ENCODE peak calls at places on chromosomes 16 and 17, in seven cellular contexts. R is SK-N-SH, T is HCT116, M is K562, B is GM12878, X is H1, S is HepG2. F is an unnamed sample.

GRCh38 chr17:72385482-72385881 is 264.7 kb downstream of the SOX9 start:
- DNase-seq in T (no peak), X (no peak), B (no peak), S (no peak), R (no peak), M (no peak), F (no peak)

GRCh38 chr16:82738699-82739098 is 111.9 kb downstream of the CDH13 start:
- DNase-seq in S (no peak), T (no peak), R (no peak), X (no peak), B (no peak), M (no peak), F (no peak)

GRCh38 chr17:65588194-65588808 is 26.9 kb upstream of the AXIN2 start:
- DNase-seq in M (no peak), B (no peak), X (no peak), S (peak; percentile 99), T (peak; percentile 68), R (no peak), F (peak; percentile 39)

GRCh38 chr16:88337021-88337420 is 45.7 kb upstream of the ZNF469 start:
- DNase-seq in T (no peak), M (no peak), R (no peak), S (no peak), B (no peak), X (no peak), F (no peak)

GRCh38 chr16:3946604-3947180 is 66.2 kb upstream of the CREBBP start:
- DNase-seq in M (no peak), X (no peak), R (no peak), T (no peak), B (no peak), S (no peak), F (no peak)

GRCh38 chr17:64130559-64131001 is 636 bp upstream of the ERN1 start:
- DNase-seq in S (no peak), R (no peak), T (no peak), M (no peak), X (no peak), B (peak; percentile 68), F (no peak)

GRCh38 chr16:86665319-86665675 is 86.9 kb downstream of the FOXL1 start:
- DNase-seq in M (no peak), B (peak; percentile 28), X (no peak), T (no peak), R (no peak), S (peak; percentile 32), F (no peak)

GRCh38 chr17:48575673-48576478 is 2.3 kb downstream of the HOXB4 start:
- DNase-seq in S (no peak), R (no peak), B (no peak), X (no peak), T (no peak), M (peak; percentile 48), F (no peak)

GRCh38 chr16:84053237-84053636 is 10.6 kb upstream of the SLC38A8 start:
- DNase-seq in S (no peak), B (no peak), X (no peak), M (no peak), R (no peak), T (no peak), F (no peak)

GRCh38 chr16:82062645-82063058 is 27.6 kb downstream of the HSD17B2 start:
- DNase-seq in T (no peak), R (no peak), X (no peak), B (no peak), S (peak; percentile 66), M (no peak), F (no peak)

GRCh38 chr16:72425571-72426341 is 253.8 kb upstream of the PMFBP1 start:
- DNase-seq in B (no peak), M (no peak), R (no peak), T (no peak), X (no peak), S (no peak), F (no peak)

GRCh38 chr17:76088041-76088867 is 9.3 kb downstream of the ZACN start:
- DNase-seq in T (no peak), R (peak; percentile 64), S (no peak), B (no peak), X (peak; percentile 72), M (no peak), F (no peak)

GRCh38 chr17:83100220-83100852 is 20.9 kb downstream of the METRNL start:
- DNase-seq in S (no peak), T (no peak), R (no peak), X (no peak), B (no peak), M (no peak), F (peak; percentile 85)

GRCh38 chr16:89711601-89712475 is 8.9 kb downstream of the VPS9D1 start:
- DNase-seq in X (peak; percentile 91), M (peak; percentile 88), R (peak; percentile 100), S (no peak), B (no peak), T (peak; percentile 73), F (peak; percentile 90)

GRCh38 chr16:3856367-3857141 is 24.0 kb downstream of the CREBBP start:
- DNase-seq in R (no peak), S (no peak), T (no peak), X (no peak), M (no peak), B (no peak), F (no peak)

GRCh38 chr17:2564876-2565275 is 28.6 kb upstream of the PAFAH1B1 start:
- DNase-seq in X (no peak), S (peak; percentile 30), R (no peak), M (no peak), B (no peak), T (peak; percentile 21), F (no peak)

GRCh38 chr17:64282753-64283080 is 19.7 kb upstream of the TEX2 start:
- DNase-seq in T (no peak), X (no peak), S (no peak), M (no peak), R (no peak), B (no peak), F (peak; percentile 30)

GRCh38 chr17:6526362-6527152 is 29.8 kb downstream of the PITPNM3 start:
- DNase-seq in X (no peak), M (peak; percentile 16), T (no peak), B (no peak), S (no peak), R (no peak), F (peak; percentile 42)

GRCh38 chr17:74010903-74011302 is 192.6 kb upstream of the RPL38 start:
- DNase-seq in S (no peak), B (no peak), R (no peak), X (no peak), T (no peak), M (no peak), F (no peak)
- TF ChIP-seq JUND in S (no peak), B (no peak), R (no peak), X (no peak), T (no peak), M (no peak), F (no peak)

DNA sequence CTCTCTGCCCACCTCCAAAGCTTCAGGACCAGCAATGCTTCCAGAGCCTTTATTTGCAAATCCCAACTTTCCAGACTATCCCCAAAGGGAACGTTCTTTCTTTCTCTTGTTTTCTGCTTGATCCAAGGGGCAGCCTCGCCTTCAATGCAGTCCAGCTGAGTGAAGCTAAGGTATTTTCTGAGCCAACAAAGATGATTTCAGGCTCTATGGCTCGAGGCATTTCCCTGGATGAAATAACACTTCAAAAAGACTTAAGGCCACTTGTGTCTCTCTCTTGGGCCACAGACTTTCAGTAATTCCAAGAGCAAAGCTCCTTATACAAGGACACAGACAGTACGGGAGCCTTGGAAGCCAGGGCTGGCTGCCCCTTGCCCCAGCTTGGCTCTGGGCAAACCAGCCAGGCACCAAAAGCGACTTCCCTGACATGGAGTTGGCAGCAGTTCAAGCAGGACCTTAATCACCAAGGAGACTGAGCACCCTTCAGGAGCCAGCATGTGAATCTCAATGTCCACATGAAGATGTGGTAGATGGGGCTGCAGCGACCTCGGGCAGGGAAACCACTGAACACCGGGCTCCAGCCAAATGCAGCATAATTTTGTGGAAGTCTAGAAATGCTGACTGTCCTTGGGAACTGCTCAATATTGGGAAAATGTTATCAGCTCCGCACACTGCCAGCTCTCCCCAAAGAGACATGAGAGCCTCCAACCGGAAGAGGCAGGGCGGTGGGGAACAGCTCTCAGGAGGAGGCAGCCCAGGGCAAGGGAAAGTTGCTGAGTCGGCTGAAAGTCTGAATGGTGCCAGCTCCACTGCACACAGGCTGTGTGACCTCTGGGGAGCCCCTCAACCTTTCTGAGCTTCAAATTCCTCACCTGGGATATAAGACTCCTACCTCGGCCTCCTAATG is 39.0 kb downstream of the TK2 start:
- DNase-seq in T (no peak), B (no peak), X (no peak), R (no peak), S (no peak), M (no peak), F (peak; percentile 59)
- TF ChIP-seq JUND in T (no peak), B (no peak), X (no peak), R (no peak), S (no peak), M (no peak), F (no peak)

DNA sequence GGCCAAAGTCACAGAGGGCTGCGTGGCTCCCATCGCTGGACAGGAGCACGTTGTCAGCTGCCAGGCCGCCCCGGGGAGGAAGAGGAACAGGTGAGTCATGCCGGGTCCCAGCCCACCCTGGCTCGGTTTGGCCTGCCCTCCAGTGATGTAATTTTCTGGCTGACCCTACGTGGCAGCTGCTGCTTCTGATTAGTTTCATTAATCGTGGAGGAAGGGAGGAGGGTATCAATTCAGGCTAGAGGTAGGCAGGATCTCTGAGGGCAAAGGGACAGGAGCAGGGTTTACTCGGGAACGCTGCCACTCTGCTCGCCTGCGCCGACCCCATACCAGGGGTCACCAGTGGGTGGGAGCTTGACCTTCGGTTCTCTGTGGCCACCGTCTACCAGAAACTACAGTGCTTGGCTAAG is 11.7 kb upstream of the SPATA32 start:
- DNase-seq in T (no peak), B (no peak), S (no peak), M (no peak), R (no peak), X (no peak), F (no peak)
- TF ChIP-seq JUND in T (no peak), B (no peak), S (no peak), M (no peak), R (no peak), X (no peak), F (no peak)

DNA sequence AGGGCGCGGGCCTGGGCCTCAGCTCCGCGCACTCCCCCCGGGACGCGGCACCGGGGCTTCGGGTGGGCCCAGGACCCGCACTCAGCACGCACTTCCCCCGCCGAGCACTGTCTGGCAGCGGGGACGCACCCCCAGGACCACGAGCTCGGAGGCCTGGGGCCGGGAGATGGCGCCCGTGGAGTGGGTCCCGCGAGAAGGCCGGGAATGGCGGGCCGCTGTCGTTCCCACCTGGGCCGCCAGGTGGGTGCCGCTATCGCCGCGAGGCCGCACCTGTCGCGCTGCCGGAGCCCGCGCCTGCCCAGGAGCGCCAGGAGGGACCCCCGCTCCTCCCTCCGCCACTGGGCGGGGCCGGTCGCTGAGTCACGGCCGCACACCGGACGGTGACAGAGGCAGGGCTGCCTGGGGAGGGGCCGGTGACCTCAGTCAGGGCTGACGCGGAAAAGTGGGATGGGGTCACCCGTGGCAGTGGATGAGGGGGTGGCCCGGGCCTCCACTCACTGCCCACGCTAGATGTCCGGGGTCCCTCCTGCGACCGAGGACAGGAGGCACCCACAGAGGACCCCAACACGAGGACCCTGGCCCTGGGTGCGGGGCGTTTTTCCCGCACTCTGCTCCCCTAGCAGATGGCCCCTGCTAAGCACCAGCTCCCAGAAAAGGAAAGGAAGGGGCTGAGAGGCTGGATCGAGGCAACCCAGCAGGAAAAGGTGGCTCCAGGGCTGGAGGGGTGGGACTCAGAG is 6.9 kb upstream of the ACTG1 start:
- DNase-seq in S (no peak), B (no peak), M (peak; percentile 84), X (peak; percentile 69), T (peak; percentile 80), R (no peak), F (peak; percentile 88)
- TF ChIP-seq JUND in S (peak; percentile 29), B (no peak), M (peak; percentile 87), X (peak; percentile 46), T (no peak), R (no peak), F (no peak)

F was measured in T47D.